ENCODE peak calls at places on chromosomes 1 and 21, in four cellular contexts. E, K, J and A are unnamed samples.

GRCh38 chr1:157090196-157090647 is 9.4 kb downstream of the ETV3L start:
- DNase-seq in J (peak), E (peak), K (peak), A (peak)

GRCh38 chr21:34707876-34708325 is 39.1 kb downstream of the CLIC6 start:
- DNase-seq in J (peak), E (peak), K (no peak), A (no peak)

GRCh38 chr1:193322218-193322617 is 135.8 kb upstream of the B3GALT2 start:
- DNase-seq in J (no peak), K (no peak), E (no peak), A (no peak)

GRCh38 chr1:206685256-206685748 is 597 bp downstream of the MAPKAPK2 start:
- DNase-seq in J (peak), K (peak), E (no peak), A (no peak)

GRCh38 chr1:224542783-224543440 is 73.2 kb upstream of the CNIH3 start:
- DNase-seq in J (no peak), K (no peak), E (no peak), A (no peak)

GRCh38 chr21:45266518-45267389 is 20.9 kb downstream of the POFUT2 start:
- DNase-seq in J (peak), E (peak), K (peak), A (no peak)

GRCh38 chr1:30068787-30069472 is 654.5 kb downstream of the MATN1 start:
- DNase-seq in J (no peak), E (no peak), K (no peak), A (no peak)

GRCh38 chr21:45430521-45431501 is 25.8 kb downstream of the COL18A1 start:
- DNase-seq in E (no peak), J (no peak), K (no peak), A (no peak)

GRCh38 chr1:29933110-29933509 is 696.8 kb downstream of the PTPRU start:
- DNase-seq in J (no peak), K (no peak), E (no peak), A (no peak)

GRCh38 chr1:198677027-198677426 is 38.2 kb downstream of the PTPRC start:
- DNase-seq in K (no peak), J (peak), E (no peak), A (no peak)

GRCh38 chr21:28789571-28789970 is 203.1 kb downstream of the LTN1 start:
- DNase-seq in K (no peak), J (no peak), E (no peak), A (no peak)

GRCh38 chr1:198088360-198089071 is 68.3 kb upstream of the NEK7 start:
- DNase-seq in J (peak), K (peak), E (no peak), A (no peak)

GRCh38 chr1:76390451-76390850 is 315.9 kb downstream of the ST6GALNAC3 start:
- DNase-seq in K (peak), J (no peak), E (no peak), A (no peak)

GRCh38 chr1:205344010-205344808 is 12.5 kb downstream of the KLHDC8A start:
- DNase-seq in K (no peak), J (peak), E (peak), A (peak)

GRCh38 chr1:76336951-76337371 is 262.4 kb downstream of the ST6GALNAC3 start:
- DNase-seq in K (no peak), J (no peak), E (no peak), A (no peak)

GRCh38 chr1:7104053-7104738 is 318.9 kb downstream of the CAMTA1 start:
- DNase-seq in E (no peak), K (no peak), J (no peak), A (no peak)

GRCh38 chr1:231233735-231234417 is 7.1 kb upstream of the GNPAT start:
- DNase-seq in E (no peak), K (no peak), J (no peak), A (no peak)

GRCh38 chr1:121458291-121459048 is 273.7 kb downstream of the SRGAP2C start:
- DNase-seq in K (no peak), J (peak), E (no peak), A (no peak)

GRCh38 chr1:62209931-62210595 is 15.4 kb downstream of the L1TD1 start:
- DNase-seq in E (no peak), J (no peak), K (no peak), A (no peak)

GRCh38 chr1:40531381-40532061 is at the start of gene ZNF684:
- DNase-seq in J (peak), E (peak), K (peak), A (peak)

GRCh38 chr1:180167021-180167701 is 12.5 kb downstream of the QSOX1 start:
- DNase-seq in K (no peak), J (no peak), E (no peak), A (no peak)